ENCODE peak calls at places on chromosomes 13 and 19, in four cellular contexts. Y is CD8-positive, alpha-beta T cell; H is tibial artery; V is neural progenitor cell. J is an unnamed sample.

GRCh38 chr13:36945078-36945477 is 25.0 kb upstream of the SMAD9 start:
- DNase-seq in Y (no peak), V (peak; percentile 41), H (no peak), J (no peak)

GRCh38 chr19:661427-662196 is 1.4 kb downstream of the RNF126 start:
- DNase-seq in V (no peak), Y (peak; percentile 62), H (no peak), J (peak; percentile 52)

GRCh38 chr19:10105241-10106099 is 692 bp upstream of the PPAN start:
- DNase-seq in Y (peak; percentile 39), H (no peak), V (no peak), J (peak; percentile 88)

GRCh38 chr19:7898967-7899366 is 4.7 kb upstream of the MAP2K7 start:
- DNase-seq in V (no peak), H (no peak), Y (no peak), J (no peak)

GRCh38 chr13:40388617-40389016 is 277.8 kb downstream of the FOXO1 start:
- DNase-seq in H (no peak), Y (peak; percentile 75), V (no peak), J (peak; percentile 86)

GRCh38 chr13:83546476-83546875 is 335.8 kb downstream of the SLITRK1 start:
- DNase-seq in V (no peak), Y (no peak), H (no peak), J (no peak)

GRCh38 chr19:33809960-33810359 is 13.3 kb downstream of the KCTD15 start:
- DNase-seq in Y (no peak), H (peak; percentile 56), V (no peak), J (no peak)

GRCh38 chr19:44955500-44956439 is 590 bp downstream of the CLPTM1 start:
- DNase-seq in Y (no peak), V (no peak), H (no peak), J (no peak)

GRCh38 chr19:58439576-58440554 is at the start of gene ZNF132:
- DNase-seq in Y (peak; percentile 88), V (peak; percentile 85), H (peak; percentile 99), J (peak; percentile 90)

DNA sequence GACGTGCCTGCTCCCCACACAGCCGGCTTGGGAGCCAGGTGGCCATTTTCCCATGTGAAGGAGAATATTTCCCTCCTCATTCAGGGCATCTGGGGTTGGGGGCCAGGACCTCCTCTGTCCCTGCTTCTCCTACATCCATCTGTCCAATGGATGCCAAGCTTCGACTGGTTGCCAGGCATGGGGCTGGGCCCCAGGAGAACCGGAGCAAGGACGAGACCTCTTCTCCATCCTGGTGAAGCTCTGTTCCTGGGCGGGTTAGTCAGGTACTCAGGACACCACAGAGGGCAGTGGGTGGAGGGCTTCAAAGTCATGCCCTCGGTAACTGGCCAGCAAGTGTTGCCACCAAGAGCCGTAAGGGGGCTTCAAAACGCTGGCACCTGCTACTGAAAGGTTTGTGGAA is 22.3 kb upstream of the SLC15A1 start:
- DNase-seq in Y (no peak), V (no peak), H (no peak), J (no peak)
- H3K27ac ChIP-seq in Y (no peak overlapping the region), V (no peak overlapping the region), H (no peak overlapping the region), J (no peak overlapping the region)

DNA sequence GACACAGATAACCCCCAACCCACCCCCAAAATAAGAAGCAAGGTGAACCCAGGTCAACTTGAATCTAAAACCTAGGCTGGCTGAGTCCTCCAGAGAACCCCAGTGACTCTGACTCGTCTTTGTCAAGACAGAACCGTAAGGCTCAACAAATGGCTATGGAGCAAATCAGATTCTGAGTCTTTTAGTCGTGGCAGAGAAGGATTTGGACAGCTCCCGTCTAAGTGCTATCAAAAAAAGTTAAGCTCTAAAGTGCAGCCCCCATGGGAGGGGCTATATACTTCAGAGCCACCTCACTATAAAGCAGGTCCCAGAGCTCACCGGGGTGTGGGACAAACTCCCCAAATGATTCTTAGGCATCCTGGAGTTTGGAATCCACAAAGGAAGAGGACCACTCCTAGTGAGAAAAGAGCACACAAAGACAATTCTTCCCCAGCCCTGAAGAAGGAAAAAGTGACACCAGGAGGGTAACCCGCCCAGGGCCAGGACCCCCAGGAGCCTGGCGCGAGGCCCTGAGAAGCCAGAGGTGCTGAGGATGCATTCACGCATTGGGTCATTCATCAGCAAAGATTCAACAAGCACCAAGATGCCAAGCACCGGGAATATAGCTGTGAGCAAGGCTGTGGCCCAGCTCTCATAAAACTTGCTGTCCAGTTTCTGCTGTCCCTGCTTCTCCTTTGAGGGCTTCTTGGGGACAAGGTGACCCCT is 25.4 kb upstream of the C13orf42 start:
- DNase-seq in H (no peak), V (no peak), Y (no peak), J (no peak)
- H3K9me3 ChIP-seq in H (no peaks in the 10 kb centered on the region), V (peaks cover 5% of the 10 kb centered on the region), Y (no peaks in the 10 kb centered on the region), J (no peaks in the 10 kb centered on the region)

DNA sequence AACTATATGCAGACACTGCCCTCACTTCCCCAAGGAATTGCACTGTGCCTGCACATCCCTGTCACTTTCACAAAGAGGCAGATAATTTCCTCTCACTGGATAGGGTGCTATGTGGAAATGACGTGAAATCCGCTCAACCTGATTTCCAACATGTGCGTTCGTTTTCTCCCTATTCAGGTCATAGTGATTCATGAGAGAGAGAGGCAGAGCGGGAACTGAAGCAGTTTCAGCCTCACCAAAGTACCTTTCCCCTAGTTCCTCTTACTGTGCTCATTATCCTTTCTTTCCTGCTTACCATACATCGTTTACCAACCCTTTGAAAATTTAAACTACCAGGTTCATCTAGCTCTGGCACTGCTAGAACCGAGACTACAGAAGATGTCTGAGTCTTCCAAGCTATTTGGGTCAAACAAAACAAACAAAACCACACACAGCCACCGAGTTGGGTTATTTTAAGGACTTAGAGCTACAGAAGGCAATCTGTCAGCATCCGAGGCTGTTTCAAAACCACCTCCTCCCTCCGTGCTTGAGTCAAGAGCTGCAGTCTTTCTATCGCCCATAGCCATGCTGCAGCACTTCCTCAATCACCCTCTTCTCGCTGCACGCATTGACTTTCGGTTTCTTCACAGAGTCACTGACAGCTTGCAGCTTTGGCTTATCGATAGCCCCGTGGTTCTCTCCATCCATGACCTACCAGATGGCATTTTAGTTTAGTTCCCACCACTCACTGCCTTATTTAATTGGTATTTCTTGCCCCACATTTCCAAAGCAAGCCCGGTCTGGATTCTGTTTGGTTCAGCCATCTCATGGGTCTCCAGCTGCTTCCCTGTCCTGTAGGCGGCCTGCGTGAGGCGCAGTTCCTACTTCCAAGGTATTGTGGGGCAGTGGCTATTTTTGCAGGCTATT is 1395.8 kb downstream of the EFNB2 start:
- DNase-seq in V (no peak), H (peak; percentile 65), Y (peak; percentile 42), J (peak; percentile 27)
- H3K27ac ChIP-seq in V (no peak overlapping the region), H (peak overlapping the region; percentile 43), Y (peak overlapping the region; percentile 78), J (peak overlapping the region; percentile 28)

GRCh38 chr19:30151081-30151480 is 209.0 kb downstream of the URI1 start:
- DNase-seq in Y (no peak), H (no peak), V (no peak), J (no peak)
- H3K9me3 ChIP-seq in Y (no peaks in the 10 kb centered on the region), H (no peaks in the 10 kb centered on the region), V (no peaks in the 10 kb centered on the region), J (no peaks in the 10 kb centered on the region)

GRCh38 chr19:3133793-3134116 is 2.1 kb upstream of the GNA15 start:
- DNase-seq in Y (no peak), V (no peak), H (no peak), J (no peak)
- H3K27ac ChIP-seq in Y (peak overlapping the region; percentile 27), V (no peak overlapping the region), H (no peak overlapping the region), J (peak overlapping the region; percentile 29)

J was measured in CD8-positive, alpha-beta memory T cell.